ENCODE peak calls at places on chromosomes 3 and 15, in nine cellular contexts. B is right atrium auricular region, G is upper lobe of right lung, Z is iPS DF 6.9, U is AG09309, F is IMR-90, H is endothelial cell of umbilical vein, I is HFF-Myc, L is breast epithelium. Q is an unnamed sample.

GRCh38 chr3:135898774-135899173 is 66.8 kb upstream of the PPP2R3A start:
- DNase-seq in G (no peak), H (no peak), B (no peak), Z (no peak), L (no peak), I (no peak), U (no peak), F (no peak), Q (no peak)

GRCh38 chr3:157129782-157130137 is 30.2 kb downstream of the CCNL1 start:
- DNase-seq in Z (no peak), I (no peak), G (no peak), U (no peak), B (no peak), L (no peak), H (peak), F (no peak), Q (no peak)

GRCh38 chr3:88002448-88002847 is 56.4 kb downstream of the CGGBP1 start:
- DNase-seq in G (no peak), L (no peak), F (no peak), I (no peak), Z (no peak), U (no peak), H (no peak), B (no peak), Q (no peak)

GRCh38 chr3:184335661-184336483 is 1.5 kb upstream of the FAM131A start:
- DNase-seq in G (peak), H (peak), L (peak), Z (peak), I (no peak), F (peak), U (no peak), B (peak), Q (peak)

GRCh38 chr3:121411554-121411953 is 134.2 kb downstream of the POLQ start:
- DNase-seq in B (no peak), F (peak), H (no peak), I (no peak), G (no peak), L (no peak), Z (no peak), U (no peak), Q (no peak)

GRCh38 chr15:43266834-43267233 is at the start of gene TGM5:
- DNase-seq in F (no peak), G (no peak), H (no peak), U (no peak), Z (no peak), B (peak), L (no peak), I (no peak), Q (no peak)

GRCh38 chr15:41423979-41424659 is 7.2 kb downstream of the RTF1 start:
- DNase-seq in U (no peak), F (no peak), I (no peak), G (no peak), Z (no peak), L (no peak), H (no peak), B (no peak), Q (no peak)

GRCh38 chr15:101710806-101711205 is 13.5 kb downstream of the TARS3 start:
- DNase-seq in I (peak), L (no peak), G (no peak), Z (no peak), F (peak), U (no peak), H (no peak), B (no peak), Q (no peak)

GRCh38 chr15:48176097-48176496 is 2.0 kb downstream of the MYEF2 start:
- DNase-seq in I (peak), U (no peak), G (no peak), H (no peak), F (peak), L (no peak), Z (no peak), B (no peak), Q (no peak)

GRCh38 chr15:48177875-48178611 is at the start of gene MYEF2:
- DNase-seq in F (peak), L (peak), U (no peak), H (peak), Z (peak), I (peak), G (peak), B (peak), Q (peak)

GRCh38 chr15:48178612-48178931 is 477 bp upstream of the MYEF2 start:
- DNase-seq in U (no peak), L (no peak), Z (no peak), B (no peak), F (no peak), I (no peak), G (no peak), H (no peak), Q (no peak)

GRCh38 chr15:48177383-48177874 is 666 bp downstream of the MYEF2 start:
- DNase-seq in G (no peak), B (no peak), Z (no peak), I (peak), H (peak), F (peak), L (no peak), U (no peak), Q (no peak)

GRCh38 chr15:48176957-48177356 is 1.1 kb downstream of the MYEF2 start:
- DNase-seq in H (no peak), G (no peak), B (no peak), U (no peak), I (no peak), L (no peak), F (no peak), Z (no peak), Q (no peak)
- H3K4me3 ChIP-seq in H (peak), G (peak), B (peak), U (no peak), I (peak), L (peak), F (no peak), Z (peak), Q (peak)

DNA sequence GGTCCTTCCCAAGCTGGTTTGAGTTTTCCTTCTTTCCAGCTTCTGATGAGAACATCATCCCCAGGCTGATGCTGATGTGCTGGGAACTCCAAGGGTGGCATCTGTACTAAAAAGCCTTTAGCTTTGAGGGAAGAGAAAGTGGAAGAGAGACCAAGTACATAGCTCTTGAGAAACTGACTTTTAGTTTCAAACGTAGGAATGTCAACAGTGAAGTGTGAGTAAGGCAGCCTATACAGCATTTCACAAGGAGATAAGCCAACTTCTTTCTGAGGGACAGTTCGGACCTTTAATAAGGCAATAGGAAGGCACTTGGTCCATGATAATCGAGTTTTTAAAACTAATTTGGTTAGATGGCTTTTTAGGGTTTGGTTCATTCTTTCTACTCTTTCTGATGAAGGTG is 53.7 kb downstream of the DLG1 start:
- DNase-seq in Z (no peak), H (no peak), B (no peak), F (no peak), U (no peak), L (no peak), I (no peak), G (no peak), Q (no peak)
- H3K4me3 ChIP-seq in Z (no peak), H (no peak), B (no peak), F (no peak), U (no peak), L (no peak), I (no peak), G (no peak), Q (no peak)

GRCh38 chr3:152202976-152203626 is 65.6 kb upstream of the MBNL1 start:
- DNase-seq in U (no peak), B (no peak), F (no peak), L (no peak), I (no peak), G (no peak), Z (no peak), H (no peak), Q (no peak)

GRCh38 chr3:152206243-152206642 is 62.5 kb upstream of the MBNL1 start:
- DNase-seq in F (no peak), B (no peak), H (no peak), Z (no peak), L (no peak), U (no peak), G (no peak), I (no peak), Q (no peak)

GRCh38 chr3:152203677-152204076 is 65.1 kb upstream of the MBNL1 start:
- DNase-seq in Z (no peak), L (no peak), U (no peak), H (no peak), G (no peak), I (no peak), B (no peak), F (peak), Q (no peak)

GRCh38 chr3:152205097-152205593 is 63.6 kb upstream of the MBNL1 start:
- DNase-seq in F (no peak), U (no peak), B (no peak), Z (no peak), L (no peak), I (no peak), G (no peak), H (no peak), Q (no peak)

GRCh38 chr3:152204218-152204617 is 64.5 kb upstream of the MBNL1 start:
- DNase-seq in L (no peak), I (no peak), U (no peak), G (no peak), H (no peak), B (no peak), F (no peak), Z (no peak), Q (no peak)
- H3K4me3 ChIP-seq in L (no peak), I (no peak), U (no peak), G (peak), H (no peak), B (no peak), F (no peak), Z (no peak), Q (peak)

DNA sequence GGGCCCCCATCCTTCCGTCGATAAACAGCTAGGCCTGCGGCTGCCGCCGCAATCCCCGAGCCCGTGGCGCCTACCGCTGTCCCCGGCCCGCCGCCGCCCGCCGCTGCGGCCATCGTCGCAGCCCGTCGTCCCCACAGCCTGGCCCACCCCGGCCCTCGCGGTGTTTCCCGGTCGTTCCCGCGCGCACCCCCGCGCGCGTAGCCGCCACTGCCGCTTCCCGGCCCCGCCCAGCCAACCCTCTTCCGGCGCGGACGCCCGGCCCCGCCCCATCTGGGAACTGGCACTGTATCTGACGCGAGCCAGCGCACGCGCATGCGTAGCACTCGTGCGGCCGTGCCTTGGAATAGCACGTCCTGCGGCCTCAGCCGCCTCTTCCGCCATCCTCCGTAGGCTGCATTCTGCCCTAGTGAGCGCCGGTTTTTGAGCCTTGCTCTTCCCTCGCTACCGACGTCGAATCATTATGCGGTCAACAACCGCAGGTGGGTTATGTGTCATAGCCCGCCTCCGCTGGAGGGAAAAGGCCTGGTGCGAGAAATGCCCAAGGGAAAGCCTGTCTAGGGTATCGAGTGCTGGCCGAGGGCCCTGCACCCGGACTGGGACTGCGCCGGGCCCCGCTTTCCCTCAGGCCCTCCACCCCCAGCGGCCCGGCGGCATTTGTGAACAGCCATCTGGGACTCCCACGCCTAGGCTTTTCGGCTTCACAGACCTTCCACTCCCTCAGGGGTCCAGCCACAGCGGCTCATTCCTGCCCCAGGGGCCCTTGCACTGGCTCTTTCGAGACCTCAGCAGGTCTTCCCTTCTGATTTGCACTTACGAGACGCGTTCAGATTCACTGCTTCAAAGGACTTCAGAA is at the start of gene SMARCC1:
- DNase-seq in B (peak), Z (peak), H (peak), G (peak), I (peak), U (peak), L (peak), F (peak), Q (peak)
- H3K4me3 ChIP-seq in B (peak), Z (peak), H (peak), G (peak), I (peak), U (peak), L (peak), F (peak), Q (peak)

DNA sequence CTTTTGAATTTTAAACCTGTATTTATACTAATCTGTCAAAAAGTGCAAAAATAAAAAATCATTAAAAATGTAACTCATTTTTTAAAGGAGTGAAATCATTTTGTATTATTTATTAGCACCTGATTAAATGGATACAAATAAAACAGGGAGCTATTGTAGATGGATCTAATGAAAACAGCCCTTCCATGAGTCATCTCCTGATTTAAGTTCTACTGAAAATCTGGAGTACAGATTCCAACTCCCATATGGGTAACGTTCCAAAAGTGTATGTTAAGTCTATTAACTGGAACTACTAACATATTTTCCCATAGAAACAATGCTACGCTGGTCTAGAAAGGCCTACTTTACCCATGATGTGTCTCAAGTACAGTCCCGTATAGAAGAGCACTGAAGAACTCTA is 34.7 kb downstream of the PIK3R4 start:
- DNase-seq in H (peak), G (no peak), F (peak), L (no peak), Z (no peak), U (no peak), B (no peak), I (peak), Q (no peak)
- H3K4me3 ChIP-seq in H (no peak), G (no peak), F (no peak), L (no peak), Z (no peak), U (no peak), B (no peak), I (no peak), Q (no peak)

DNA sequence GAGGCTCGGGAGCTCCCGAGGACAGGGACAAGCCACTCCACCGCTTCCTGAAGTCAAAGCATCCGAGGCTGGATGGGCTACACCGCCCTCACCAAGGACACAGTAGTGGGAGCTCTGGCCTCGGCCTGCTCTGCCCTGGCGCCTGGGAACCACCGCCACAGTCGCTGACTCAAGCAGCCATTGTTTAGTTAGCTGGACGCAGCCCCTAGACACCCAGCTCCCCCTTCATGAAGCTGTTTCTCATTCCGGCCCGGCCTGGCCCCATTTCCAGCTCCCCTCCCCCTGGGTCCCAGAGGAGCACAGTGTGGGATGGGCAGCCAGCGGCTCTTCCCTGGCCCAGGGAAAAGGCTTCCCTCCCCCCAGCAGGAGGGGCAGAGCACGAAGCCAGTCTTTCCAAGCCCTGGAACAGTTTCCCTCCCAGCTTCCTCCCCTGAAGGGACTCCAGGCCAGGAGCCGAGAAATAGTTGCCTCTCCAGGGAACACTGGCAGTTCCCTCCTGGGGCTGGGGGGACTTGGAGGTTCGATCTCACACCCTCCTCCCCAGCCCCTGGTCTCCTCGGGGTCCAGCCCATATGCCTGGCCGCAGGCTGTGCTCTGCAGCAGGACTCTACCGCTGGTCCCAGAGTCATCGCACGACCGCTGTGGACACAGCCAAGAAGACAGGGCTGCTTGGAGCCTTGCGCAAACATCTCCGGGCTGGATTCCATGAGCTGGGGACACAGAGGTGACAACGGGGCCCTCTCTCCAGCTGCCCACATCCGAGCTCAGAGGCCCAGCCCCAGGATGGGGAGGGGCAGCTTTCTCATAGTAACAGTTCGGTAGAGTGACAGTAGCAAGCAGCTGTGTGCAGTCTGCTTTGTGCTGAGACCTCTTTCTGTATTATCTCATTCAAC is 10.0 kb downstream of the PLXND1 start:
- DNase-seq in G (peak), L (peak), U (peak), F (peak), I (no peak), B (peak), H (peak), Z (no peak), Q (peak)
- H3K4me3 ChIP-seq in G (peak), L (peak), U (peak), F (no peak), I (peak), B (no peak), H (peak), Z (no peak), Q (no peak)

GRCh38 chr3:54125317-54125716 is 3.0 kb downstream of the CACNA2D3 start:
- DNase-seq in I (no peak), F (no peak), L (no peak), G (no peak), H (no peak), B (no peak), Z (no peak), U (no peak), Q (no peak)

GRCh38 chr3:54123538-54124196 is 1.3 kb downstream of the CACNA2D3 start:
- DNase-seq in I (no peak), H (no peak), B (no peak), U (no peak), Z (no peak), G (no peak), L (no peak), F (no peak), Q (no peak)

GRCh38 chr3:54127499-54128056 is 5.2 kb downstream of the CACNA2D3 start:
- DNase-seq in H (no peak), I (no peak), U (no peak), Z (no peak), G (no peak), B (no peak), F (no peak), L (no peak), Q (no peak)

GRCh38 chr3:54122802-54123537 is 618 bp downstream of the CACNA2D3 start:
- DNase-seq in L (no peak), U (no peak), F (no peak), B (no peak), H (no peak), I (no peak), Z (no peak), G (no peak), Q (no peak)

GRCh38 chr3:54126551-54126950 is 4.2 kb downstream of the CACNA2D3 start:
- DNase-seq in G (no peak), I (no peak), F (no peak), H (no peak), B (no peak), L (no peak), Z (no peak), U (no peak), Q (no peak)
- H3K4me3 ChIP-seq in G (no peak), I (no peak), F (no peak), H (no peak), B (no peak), L (no peak), Z (no peak), U (no peak), Q (no peak)

Q was measured in spleen.